ENCODE peak calls at places on chromosome 6, in five cellular contexts. O is breast epithelium; P is keratinocyte; G is CD4-positive, alpha-beta memory T cell; N is cardiac fibroblast. I is an unnamed sample.

GRCh38 chr6:136446579-136447182 is 103.5 kb downstream of the MAP7 start:
- DNase-seq in N (peak; percentile 43), G (no peak), O (no peak), P (no peak), I (no peak)

GRCh38 chr6:42796171-42796570 is 14.3 kb downstream of the BICRAL start:
- DNase-seq in G (no peak), N (no peak), O (no peak), P (no peak), I (no peak)

GRCh38 chr6:19690676-19691075 is 146.5 kb upstream of the ID4 start:
- DNase-seq in P (no peak), N (no peak), G (no peak), O (no peak), I (no peak)

GRCh38 chr6:170248111-170248805 is 42.6 kb downstream of the DLL1 start:
- DNase-seq in P (no peak), G (no peak), N (no peak), O (no peak), I (no peak)

GRCh38 chr6:42407379-42407778 is 44.3 kb downstream of the TRERF1 start:
- DNase-seq in G (no peak), N (peak; percentile 90), P (no peak), O (no peak), I (no peak)

GRCh38 chr6:72825265-72825918 is 203.5 kb downstream of the KCNQ5 start:
- DNase-seq in O (no peak), G (no peak), P (peak; percentile 17), N (peak; percentile 76), I (no peak)

GRCh38 chr6:41538556-41539182 is 7.5 kb upstream of the FOXP4 start:
- DNase-seq in N (peak; percentile 35), P (no peak), G (no peak), O (no peak), I (no peak)

GRCh38 chr6:41728073-41728936 is 7.1 kb downstream of the TFEB start:
- DNase-seq in N (no peak), G (no peak), P (no peak), O (no peak), I (no peak)

GRCh38 chr6:63140114-63140513 is 71.2 kb upstream of the FKBP1C start:
- DNase-seq in N (no peak), G (no peak), P (no peak), O (no peak), I (no peak)

GRCh38 chr6:143100429-143100828 is 39.7 kb downstream of the AIG1 start:
- DNase-seq in N (no peak), P (no peak), G (no peak), O (no peak), I (no peak)

GRCh38 chr6:108432792-108433191 is 127.9 kb upstream of the FOXO3 start:
- DNase-seq in P (no peak), N (no peak), G (no peak), O (no peak), I (no peak)

GRCh38 chr6:47743744-47744143 is 38.1 kb upstream of the OPN5 start:
- DNase-seq in G (no peak), P (no peak), O (no peak), N (peak; percentile 17), I (no peak)

GRCh38 chr6:43926644-43927524 is 156.9 kb downstream of the VEGFA start:
- DNase-seq in N (peak; percentile 78), P (peak; percentile 32), G (no peak), O (peak; percentile 34), I (no peak)

GRCh38 chr6:167987811-167988495 is 9.5 kb upstream of the KIF25 start:
- DNase-seq in P (no peak), G (no peak), N (no peak), O (no peak), I (no peak)

GRCh38 chr6:95686858-95687257 is 109.5 kb downstream of the MANEA start:
- DNase-seq in O (no peak), P (no peak), G (no peak), N (no peak), I (no peak)

GRCh38 chr6:90286884-90287488 is 9.7 kb downstream of the BACH2 start:
- DNase-seq in P (peak; percentile 53), N (peak; percentile 58), G (peak; percentile 31), O (no peak), I (peak; percentile 19)

GRCh38 chr6:110646951-110647910 is 168.0 kb downstream of the CDK19 start:
- DNase-seq in N (no peak), O (no peak), P (no peak), G (no peak), I (no peak)

GRCh38 chr6:41571066-41571780 is 25.0 kb downstream of the FOXP4 start:
- DNase-seq in P (no peak), O (no peak), G (no peak), N (peak; percentile 24), I (no peak)

GRCh38 chr6:54655162-54655561 is 191.4 kb upstream of the FAM83B start:
- DNase-seq in N (no peak), P (no peak), O (no peak), G (no peak), I (no peak)

GRCh38 chr6:25697537-25698340 is 45.7 kb downstream of the SCGN start:
- DNase-seq in P (no peak), G (no peak), N (peak; percentile 31), O (no peak), I (no peak)

GRCh38 chr6:116556065-116556464 is 2.5 kb downstream of the CALHM4 start:
- DNase-seq in O (no peak), P (no peak), G (no peak), N (peak; percentile 85), I (no peak)

GRCh38 chr6:158174514-158174913 is 6.4 kb downstream of the GTF2H5 start:
- DNase-seq in O (no peak), P (no peak), N (peak; percentile 96), G (no peak), I (no peak)

GRCh38 chr6:10487668-10488327 is 33.4 kb upstream of the GCNT2 start:
- DNase-seq in N (no peak), O (no peak), G (no peak), P (no peak), I (no peak)

GRCh38 chr6:132937466-132937906 is 123.1 kb downstream of the RPS12 start:
- DNase-seq in N (peak; percentile 45), G (no peak), O (peak; percentile 57), P (no peak), I (no peak)

GRCh38 chr6:114740547-114740946 is 397.7 kb upstream of the HS3ST5 start:
- DNase-seq in G (no peak), P (no peak), N (no peak), O (no peak), I (no peak)

GRCh38 chr6:145042559-145042958 is 692.8 kb downstream of the EPM2A start:
- DNase-seq in O (no peak), N (no peak), G (no peak), P (no peak), I (no peak)

GRCh38 chr6:89050155-89050554 is 30.4 kb upstream of the PNRC1 start:
- DNase-seq in O (peak; percentile 62), N (peak; percentile 75), P (no peak), G (no peak), I (no peak)

GRCh38 chr6:169189227-169189626 is 64.4 kb downstream of the THBS2 start:
- DNase-seq in G (no peak), P (no peak), N (no peak), O (no peak), I (no peak)

GRCh38 chr6:11069760-11070159 is 23.9 kb upstream of the SMIM13 start:
- DNase-seq in P (no peak), G (no peak), N (peak; percentile 12), O (no peak), I (no peak)

GRCh38 chr6:74280130-74280692 is 584.2 kb downstream of the CD109 start:
- DNase-seq in N (peak; percentile 7), G (no peak), P (no peak), O (no peak), I (no peak)

DNA sequence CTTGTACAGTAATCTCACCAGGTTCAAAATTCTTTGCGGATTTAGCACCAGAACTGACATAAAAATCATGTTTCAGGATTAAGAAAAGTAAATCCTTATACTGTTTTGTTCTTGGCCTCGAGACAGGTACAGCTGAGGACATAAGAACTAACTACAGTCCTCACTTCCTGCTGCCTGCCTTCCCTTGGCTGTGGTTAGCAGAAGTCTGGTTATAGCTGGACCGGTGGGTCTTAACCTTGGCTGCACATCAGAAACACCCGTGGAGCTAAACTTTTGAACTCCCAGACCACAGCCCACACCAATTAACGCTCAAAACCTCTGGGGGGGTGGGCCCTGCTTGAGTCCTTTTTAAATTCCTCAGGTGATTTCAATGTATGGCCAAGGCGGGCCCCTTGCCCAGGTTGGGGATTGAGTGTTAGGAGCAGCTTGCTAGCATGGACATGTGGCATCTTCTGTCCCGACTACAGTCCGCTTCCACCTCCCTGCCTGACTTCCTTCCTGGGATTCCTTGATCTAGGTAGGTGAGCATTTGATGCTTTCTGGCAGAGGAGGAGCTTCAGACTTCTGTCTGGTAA is 389.9 kb downstream of the ZFAND3 start:
- DNase-seq in G (no peak), P (no peak), N (no peak), O (no peak), I (no peak)
- H3K4me3 ChIP-seq in G (no peak overlapping the region), P (no peak overlapping the region), N (no peak overlapping the region), O (no peak overlapping the region), I (no peak overlapping the region)

DNA sequence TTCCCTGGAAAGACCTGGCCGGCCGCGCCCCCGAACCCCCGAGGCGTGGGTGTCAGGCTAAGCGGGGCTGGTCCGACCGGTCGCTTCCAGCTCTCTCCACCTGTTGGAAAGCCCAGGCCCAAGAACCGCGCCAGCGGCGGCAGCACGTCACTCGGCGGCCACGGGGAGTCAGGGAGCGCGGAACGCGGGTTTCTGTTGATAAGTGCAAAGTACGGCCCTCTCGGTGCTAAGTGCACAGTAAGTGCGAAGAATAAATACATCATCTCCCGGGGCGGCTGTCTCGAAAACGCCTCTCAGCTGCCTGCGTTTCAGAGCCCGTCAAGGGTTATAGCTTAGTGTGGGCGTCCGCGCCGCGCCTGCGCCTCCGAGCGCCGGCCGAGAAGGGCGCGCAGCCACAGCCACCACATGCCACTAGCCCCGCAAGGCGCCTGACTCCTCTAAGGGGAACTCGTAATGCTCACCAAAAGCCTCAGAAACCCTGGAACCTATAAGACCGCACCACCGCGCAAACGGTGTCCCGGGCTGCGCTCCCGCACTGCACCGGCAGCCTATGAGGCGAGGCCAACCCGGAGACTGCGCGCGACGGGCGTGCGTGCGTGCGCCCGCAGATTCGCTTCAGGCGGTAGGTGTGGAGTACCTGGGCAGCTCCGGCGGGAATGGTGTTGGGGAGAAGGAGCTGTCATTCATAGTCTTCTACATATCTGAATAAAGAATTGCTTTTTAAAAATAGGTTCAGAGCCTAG is 9.2 kb upstream of the TBX18 start:
- DNase-seq in O (no peak), G (no peak), P (no peak), N (peak; percentile 69), I (no peak)
- H3K4me3 ChIP-seq in O (peak overlapping the region; percentile 41), G (no peak overlapping the region), P (no peak overlapping the region), N (peak overlapping the region; percentile 53), I (no peak overlapping the region)

GRCh38 chr6:128498244-128498643 is 22.2 kb downstream of the PTPRK start:
- DNase-seq in P (no peak), N (no peak), O (no peak), G (no peak), I (no peak)
- H3K4me3 ChIP-seq in P (no peak overlapping the region), N (no peak overlapping the region), O (no peak overlapping the region), G (no peak overlapping the region), I (no peak overlapping the region)

DNA sequence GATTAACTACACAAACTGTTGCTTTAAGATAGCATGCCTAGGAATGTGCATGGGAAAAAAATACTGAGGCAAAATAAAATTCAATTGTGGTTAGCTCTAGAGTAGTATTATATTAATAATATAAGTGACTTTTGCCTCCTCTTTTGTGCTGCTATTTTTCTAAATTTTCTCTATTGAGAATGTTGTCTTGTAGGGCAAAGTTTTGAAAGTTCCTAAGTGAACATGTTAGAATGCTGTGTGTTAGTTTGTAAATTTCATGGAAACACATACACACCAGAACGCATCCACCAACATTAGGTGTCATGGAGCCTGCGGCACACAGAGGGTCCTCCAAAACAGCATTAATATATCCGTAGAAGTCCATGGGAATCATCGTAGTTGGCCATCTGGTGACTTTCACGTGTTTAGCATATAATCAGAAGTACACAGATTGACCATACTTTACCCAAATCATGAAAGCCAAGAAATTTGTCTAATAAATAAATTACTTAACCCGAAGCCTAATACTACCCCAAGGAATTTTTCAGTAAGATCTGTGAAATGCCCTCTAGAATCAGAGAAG is 25.6 kb downstream of the ARHGAP18 start:
- DNase-seq in G (no peak), P (no peak), O (no peak), N (no peak), I (no peak)
- H3K4me3 ChIP-seq in G (no peak overlapping the region), P (no peak overlapping the region), O (no peak overlapping the region), N (no peak overlapping the region), I (no peak overlapping the region)

I was measured in effector memory CD4-positive, alpha-beta T cell.